ENCODE peak calls at places on chromosomes 16 and 17, in five cellular contexts. V is SK-N-SH, A is GM12878, S is H1, L is K562. K is an unnamed sample. For H3K36me3, the result is how much of the 10 kb centered on the place peaks cover.

GRCh38 chr16:83441523-83441922 is 366.3 kb upstream of the HSBP1 start:
- DNase-seq in S (no peak), A (no peak), V (no peak), L (no peak), K (no peak)

GRCh38 chr17:80416940-80417293 is 1.9 kb downstream of the ENDOV start:
- DNase-seq in A (no peak), L (no peak), V (no peak), S (no peak), K (no peak)

GRCh38 chr16:74813109-74813641 is 38.6 kb upstream of the FA2H start:
- DNase-seq in A (peak), S (peak), L (peak), V (peak), K (peak)

GRCh38 chr16:86566601-86566965 is at the start of gene FOXC2:
- DNase-seq in V (peak), A (no peak), S (peak), L (peak), K (no peak)

GRCh38 chr17:9306086-9306485 is 269.5 kb downstream of the STX8 start:
- DNase-seq in V (no peak), S (no peak), A (no peak), L (no peak), K (no peak)

GRCh38 chr17:50209472-50210248 is 8.2 kb upstream of the COL1A1 start:
- DNase-seq in S (peak), L (peak), V (peak), A (no peak), K (no peak)

GRCh38 chr16:56518435-56518834 is 1.4 kb downstream of the BBS2 start:
- DNase-seq in L (no peak), V (no peak), A (no peak), S (no peak), K (no peak)

GRCh38 chr17:76265624-76266243 is 586 bp downstream of the UBALD2 start:
- DNase-seq in L (peak), V (peak), S (peak), A (no peak), K (no peak)

GRCh38 chr16:968620-969019 is 2.2 kb downstream of the LMF1 start:
- DNase-seq in L (no peak), S (no peak), A (no peak), V (no peak), K (no peak)

GRCh38 chr16:25916091-25916490 is 224.3 kb downstream of the HS3ST4 start:
- DNase-seq in L (no peak), S (no peak), V (no peak), A (no peak), K (no peak)

GRCh38 chr17:57328109-57328882 is 72.0 kb downstream of the MSI2 start:
- DNase-seq in A (no peak), S (no peak), L (no peak), V (no peak), K (no peak)

GRCh38 chr17:62933986-62934385 is 32.0 kb upstream of the TANC2 start:
- DNase-seq in S (no peak), V (no peak), A (no peak), L (no peak), K (no peak)

GRCh38 chr16:51487880-51488279 is 336.8 kb upstream of the SALL1 start:
- DNase-seq in L (no peak), V (no peak), A (no peak), S (no peak), K (no peak)

GRCh38 chr17:13749566-13750235 is 148.0 kb upstream of the HS3ST3A1 start:
- DNase-seq in A (no peak), V (no peak), S (no peak), L (no peak), K (no peak)

GRCh38 chr16:73339821-73340220 is 291.9 kb upstream of the ZFHX3 start:
- DNase-seq in L (no peak), S (no peak), V (no peak), A (no peak), K (no peak)

GRCh38 chr17:77498875-77499698 is 358.3 kb downstream of the SEC14L1 start:
- DNase-seq in V (peak), L (no peak), A (no peak), S (no peak), K (no peak)

GRCh38 chr17:79647456-79647915 is 36.6 kb upstream of the RBFOX3 start:
- DNase-seq in V (peak), A (no peak), L (no peak), S (peak), K (no peak)

GRCh38 chr16:57941016-57941656 is 29.8 kb downstream of the CNGB1 start:
- DNase-seq in A (no peak), S (no peak), L (no peak), V (peak), K (no peak)

GRCh38 chr17:55336426-55336825 is 71.7 kb downstream of the HLF start:
- DNase-seq in V (no peak), S (no peak), L (no peak), A (no peak), K (no peak)

GRCh38 chr17:82866521-82867214 is 26.8 kb upstream of the ZNF750 start:
- DNase-seq in L (no peak), S (no peak), V (peak), A (no peak), K (no peak)

GRCh38 chr17:4920351-4921048 is 11.6 kb upstream of the GP1BA start:
- DNase-seq in S (no peak), L (no peak), V (no peak), A (no peak), K (peak)

GRCh38 chr16:82845076-82845475 is 218.3 kb downstream of the CDH13 start:
- DNase-seq in S (no peak), A (no peak), V (no peak), L (no peak), K (no peak)

GRCh38 chr17:78357177-78357586 is 2.7 kb downstream of the SOCS3 start:
- DNase-seq in V (peak), A (no peak), L (no peak), S (no peak), K (no peak)

GRCh38 chr17:59172436-59173004 is 17.0 kb downstream of the PRR11 start:
- DNase-seq in A (no peak), L (no peak), S (no peak), V (no peak), K (no peak)

GRCh38 chr17:17849863-17850373 is 13.1 kb upstream of the SREBF1 start:
- DNase-seq in A (peak), V (peak), L (peak), S (no peak), K (peak)

GRCh38 chr16:25038239-25038954 is 23.2 kb upstream of the ARHGAP17 start:
- DNase-seq in L (no peak), A (no peak), V (no peak), S (no peak), K (no peak)

GRCh38 chr16:55232822-55233221 is 91.2 kb upstream of the IRX6 start:
- DNase-seq in V (no peak), L (no peak), A (no peak), S (no peak), K (no peak)

GRCh38 chr16:22641030-22641671 is 130.5 kb downstream of the NPIPB5 start:
- DNase-seq in S (peak), A (no peak), L (no peak), V (no peak), K (no peak)

GRCh38 chr16:86963600-86964575 is 353.3 kb downstream of the C16orf95 start:
- DNase-seq in L (no peak), V (no peak), A (no peak), S (no peak), K (no peak)

GRCh38 chr16:72013389-72013788 is 4.8 kb downstream of the DHODH start:
- DNase-seq in A (no peak), L (peak), V (no peak), S (no peak), K (no peak)

GRCh38 chr16:66581246-66581952 is 2.1 kb downstream of the CMTM2 start:
- DNase-seq in L (no peak), V (no peak), S (no peak), A (no peak), K (no peak)

GRCh38 chr17:42809250-42809649 is 10.6 kb downstream of the CNTD1 start:
- DNase-seq in S (no peak), V (no peak), L (no peak), A (no peak), K (no peak)

GRCh38 chr16:31331807-31332301 is 23.1 kb upstream of the ITGAX start:
- DNase-seq in A (no peak), L (no peak), S (no peak), V (no peak), K (no peak)

GRCh38 chr16:50269061-50269705 is 2.8 kb downstream of the ADCY7 start:
- DNase-seq in V (no peak), A (no peak), S (no peak), L (no peak), K (no peak)

GRCh38 chr16:69314534-69314933 is 3.4 kb downstream of the VPS4A start:
- DNase-seq in V (no peak), S (no peak), L (no peak), A (no peak), K (no peak)

GRCh38 chr17:82371333-82372062 is at the start of gene UTS2R:
- DNase-seq in A (no peak), S (no peak), L (no peak), V (peak), K (no peak)

GRCh38 chr17:50396261-50397110 is 837 bp downstream of the LRRC59 start:
- DNase-seq in L (peak), A (no peak), S (no peak), V (peak), K (peak)

GRCh38 chr16:21265104-21265825 is 12.8 kb downstream of the CRYM start:
- DNase-seq in S (no peak), V (no peak), A (no peak), L (no peak), K (no peak)
- TF ChIP-seq GABPA in S (no peak), V (no peak), A (no peak), L (no peak), K (no peak)

DNA sequence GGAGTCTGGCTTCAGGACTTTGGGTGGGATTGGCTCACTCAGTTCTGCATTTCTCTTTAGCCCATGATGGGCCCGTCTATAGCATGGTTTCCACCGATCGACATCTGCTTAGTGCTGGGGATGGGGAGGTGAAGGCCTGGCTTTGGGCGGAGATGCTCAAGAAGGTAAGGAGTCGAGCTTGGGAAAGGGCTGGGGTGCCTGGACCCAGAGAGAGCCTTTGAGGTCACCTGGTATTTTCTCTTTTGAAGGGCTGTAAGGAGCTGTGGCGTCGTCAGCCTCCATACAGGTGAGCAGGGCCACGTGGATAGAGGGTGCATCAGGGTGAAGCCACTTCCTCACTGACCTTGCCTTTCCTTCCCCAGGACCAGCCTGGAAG is 2.2 kb downstream of the THOC6 start:
- DNase-seq in V (no peak), A (no peak), S (no peak), L (no peak), K (no peak)
- H3K36me3 ChIP-seq in V (under half), A (under half), S (under half), L (under half), K (under half)

GRCh38 chr17:6670999-6671398 is 19.4 kb downstream of the C17orf100 start:
- DNase-seq in V (no peak), L (no peak), A (no peak), S (no peak), K (no peak)

GRCh38 chr17:6668727-6669425 is 17.3 kb downstream of the C17orf100 start:
- DNase-seq in S (no peak), L (no peak), A (no peak), V (no peak), K (peak)

GRCh38 chr17:6670571-6670970 is 19.0 kb downstream of the C17orf100 start:
- DNase-seq in S (no peak), L (no peak), V (no peak), A (no peak), K (no peak)

GRCh38 chr17:6668219-6668618 is 16.7 kb downstream of the C17orf100 start:
- DNase-seq in V (no peak), A (no peak), L (no peak), S (no peak), K (no peak)

GRCh38 chr17:6669479-6670212 is 18.1 kb downstream of the C17orf100 start:
- DNase-seq in L (no peak), V (no peak), A (no peak), S (no peak), K (no peak)
- TF ChIP-seq MAX in L (no peak), V (no peak), A (no peak), S (no peak), K (no peak)

DNA sequence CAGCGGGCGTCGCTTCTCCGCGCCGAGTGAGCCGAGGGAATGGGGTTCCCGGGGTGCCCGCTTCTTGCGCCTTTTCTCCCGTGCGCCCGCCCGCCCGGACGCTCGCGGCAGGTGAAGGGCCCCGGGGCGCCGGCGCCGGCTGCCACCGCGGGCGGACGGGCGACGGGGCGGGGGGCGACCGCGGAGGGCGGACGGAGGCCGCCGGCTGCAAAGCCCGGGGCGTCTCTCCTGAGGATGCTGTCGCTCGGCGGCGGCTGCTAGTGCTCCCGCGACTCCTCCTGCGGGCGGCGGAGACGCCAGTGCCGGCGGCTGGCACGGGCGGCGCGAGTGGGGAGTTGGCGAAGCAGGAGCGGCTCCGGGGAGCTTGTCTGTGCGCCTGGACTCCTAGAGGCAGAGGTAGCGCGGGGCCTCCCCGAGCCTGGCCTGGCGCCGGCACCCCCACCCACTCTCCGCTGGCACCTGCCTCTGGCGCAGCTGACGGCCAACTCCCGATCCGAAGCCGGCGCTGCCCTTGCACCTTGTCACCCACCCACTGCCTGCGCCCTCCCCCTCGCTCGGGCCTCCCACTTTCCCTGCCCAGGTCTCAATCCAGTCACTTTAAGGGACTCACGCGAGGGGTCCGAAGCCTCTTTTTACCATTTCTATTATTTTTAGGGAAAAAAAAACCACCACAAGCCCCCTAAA is at the start of gene FAM20A:
- DNase-seq in S (peak), A (no peak), L (no peak), V (peak), K (no peak)
- TF ChIP-seq GABPA in S (no peak), A (no peak), L (no peak), V (no peak), K (no peak)

GRCh38 chr16:8632675-8633182 is 11.2 kb downstream of the METTL22 start:
- DNase-seq in S (no peak), L (no peak), A (no peak), V (no peak), K (no peak)
- H3K36me3 ChIP-seq in S (half or more), L (half or more), A (under half), V (under half), K (half or more)

DNA sequence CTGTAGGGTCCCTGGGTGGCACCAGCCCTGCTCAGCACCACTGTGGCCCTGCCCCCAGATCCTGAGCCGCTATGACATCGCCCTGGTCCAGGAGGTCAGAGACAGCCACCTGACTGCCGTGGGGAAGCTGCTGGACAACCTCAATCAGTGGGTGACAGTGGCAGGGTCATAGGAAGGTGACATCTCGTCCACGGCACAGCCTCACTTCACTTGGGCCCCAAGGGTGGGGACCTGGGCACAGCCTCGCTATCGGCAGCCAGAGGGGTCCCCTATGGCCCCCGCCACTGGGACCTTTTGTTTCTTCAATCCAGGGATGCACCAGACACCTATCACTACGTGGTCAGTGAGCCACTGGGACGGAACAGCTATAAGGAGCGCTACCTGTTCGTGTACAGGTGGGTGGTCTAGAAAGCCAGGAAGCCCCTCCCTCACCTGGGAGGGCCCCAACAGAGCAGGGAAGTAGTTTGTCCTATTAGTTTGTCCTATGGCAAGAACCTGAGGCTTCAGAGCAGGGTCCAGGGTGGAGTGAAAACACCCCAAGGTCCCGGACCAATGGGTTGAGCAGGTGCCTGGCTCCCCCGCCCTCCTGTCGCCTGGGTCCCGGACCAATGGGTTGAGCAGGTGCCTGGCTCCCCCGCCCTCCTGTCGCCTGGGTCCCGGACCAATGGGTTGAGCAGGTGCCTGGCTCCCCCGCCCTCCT is 1.4 kb downstream of the DNASE1 start:
- DNase-seq in V (no peak), L (no peak), A (no peak), S (no peak), K (no peak)
- TF ChIP-seq MAX in V (no peak), L (no peak), A (no peak), S (no peak), K (no peak)

GRCh38 chr16:85474808-85475207 is 138.3 kb upstream of the GSE1 start:
- DNase-seq in V (no peak), L (no peak), A (no peak), S (no peak), K (no peak)
- TF ChIP-seq GABPA in V (no peak), L (no peak), A (no peak), S (no peak), K (no peak)

GRCh38 chr16:68284847-68285246 is 20.5 kb downstream of the SLC7A6 start:
- DNase-seq in V (no peak), L (no peak), A (peak), S (no peak), K (no peak)
- H3K36me3 ChIP-seq in V (under half), L (half or more), A (under half), S (under half), K (under half)

DNA sequence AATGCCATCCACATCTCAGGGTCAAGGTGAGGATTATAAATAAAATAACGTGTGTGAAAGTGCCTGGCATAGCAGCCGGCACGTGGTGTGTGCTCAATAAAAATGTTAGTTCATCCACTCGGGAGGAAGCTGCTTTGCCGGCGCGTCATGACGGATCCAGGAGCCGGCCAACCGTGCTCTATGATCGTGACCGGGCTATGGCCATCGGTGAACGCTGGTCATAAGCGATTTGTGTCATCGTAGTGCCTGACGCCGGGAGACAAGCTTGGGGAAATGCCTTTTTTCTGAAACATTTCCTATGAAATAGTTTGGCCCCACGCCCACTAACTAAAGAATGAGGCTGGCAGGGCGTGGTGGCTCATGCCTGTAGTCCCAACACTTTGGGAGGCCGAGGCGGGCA is 74.0 kb downstream of the CMC2 start:
- DNase-seq in S (no peak), V (peak), A (no peak), L (no peak), K (no peak)
- TF ChIP-seq MAX in S (peak), V (peak), A (no peak), L (no peak), K (no peak)

K was measured in HepG2.